ENCODE peak calls at places on chromosomes 7 and 10, in seven cellular contexts. L, B, W, M, X, R and E are unnamed samples.

GRCh38 chr10:4051408-4052151 is 266.6 kb upstream of the KLF6 start:
- DNase-seq in R (no peak), B (no peak), M (no peak), L (no peak), X (no peak), W (no peak), E (no peak)

GRCh38 chr7:29588900-29589696 is 25.5 kb downstream of the PRR15 start:
- DNase-seq in R (peak), B (no peak), X (no peak), L (no peak), M (peak), W (no peak), E (no peak)

GRCh38 chr10:128393546-128393945 is 267.3 kb upstream of the MKI67 start:
- DNase-seq in X (no peak), R (no peak), L (no peak), M (no peak), B (no peak), W (no peak), E (no peak)

GRCh38 chr7:140726304-140726703 is 29.8 kb downstream of the NDUFB2 start:
- DNase-seq in R (no peak), W (no peak), B (no peak), M (peak), L (no peak), X (no peak), E (no peak)

GRCh38 chr7:107728276-107728675 is 15.7 kb upstream of the CBLL1 start:
- DNase-seq in R (no peak), B (no peak), W (no peak), X (no peak), M (no peak), L (no peak), E (no peak)

GRCh38 chr7:136953386-136953785 is 84.9 kb downstream of the CHRM2 start:
- DNase-seq in M (peak), W (no peak), B (no peak), R (no peak), L (no peak), X (no peak), E (no peak)

GRCh38 chr7:32605032-32605431 is 109.7 kb downstream of the AVL9 start:
- DNase-seq in B (no peak), R (no peak), L (no peak), W (no peak), M (no peak), X (no peak), E (no peak)

GRCh38 chr10:43292745-43293676 is 26.1 kb upstream of the RASGEF1A start:
- DNase-seq in M (peak), B (peak), L (peak), X (peak), W (peak), R (peak), E (peak)

GRCh38 chr10:86400705-86401587 is 34.4 kb upstream of the GRID1 start:
- DNase-seq in B (peak), L (no peak), X (peak), R (peak), W (peak), M (peak), E (peak)

GRCh38 chr10:98295401-98295811 is 27.4 kb upstream of the LOXL4 start:
- DNase-seq in L (no peak), M (no peak), W (peak), R (no peak), B (no peak), X (peak), E (no peak)

GRCh38 chr10:668786-669485 is 20.5 kb downstream of the DIP2C start:
- DNase-seq in B (no peak), M (no peak), X (no peak), W (peak), L (no peak), R (no peak), E (no peak)

GRCh38 chr7:148611692-148612091 is 21.1 kb downstream of the C7orf33 start:
- DNase-seq in L (no peak), M (no peak), B (no peak), R (peak), X (no peak), W (no peak), E (no peak)

DNA sequence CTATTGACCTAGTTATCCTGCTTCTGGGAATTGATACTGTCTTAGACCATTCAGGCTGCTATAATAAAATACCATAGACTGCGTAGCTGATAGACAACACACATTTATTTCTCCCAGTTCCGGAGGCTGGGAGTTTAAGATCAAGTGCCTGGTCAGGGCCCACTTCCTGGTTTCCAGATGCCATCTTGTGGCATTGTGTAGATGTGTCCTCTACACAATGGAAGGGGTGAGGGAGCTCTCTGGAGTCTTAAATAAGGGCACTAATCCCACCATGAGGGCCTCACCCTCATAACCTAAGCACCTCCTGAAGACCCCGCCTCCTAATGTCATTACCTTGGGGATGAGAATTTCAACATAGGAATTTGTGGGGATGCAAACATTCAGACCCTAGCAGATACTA is 62.4 kb downstream of the SLC35B4 start:
- DNase-seq in R (no peak), L (no peak), B (no peak), W (no peak), X (no peak), M (no peak), E (no peak)
- TF ChIP-seq CTCF in R (no peak), L (no peak), B (no peak), W (no peak), X (no peak), M (peak), E (no peak)

DNA sequence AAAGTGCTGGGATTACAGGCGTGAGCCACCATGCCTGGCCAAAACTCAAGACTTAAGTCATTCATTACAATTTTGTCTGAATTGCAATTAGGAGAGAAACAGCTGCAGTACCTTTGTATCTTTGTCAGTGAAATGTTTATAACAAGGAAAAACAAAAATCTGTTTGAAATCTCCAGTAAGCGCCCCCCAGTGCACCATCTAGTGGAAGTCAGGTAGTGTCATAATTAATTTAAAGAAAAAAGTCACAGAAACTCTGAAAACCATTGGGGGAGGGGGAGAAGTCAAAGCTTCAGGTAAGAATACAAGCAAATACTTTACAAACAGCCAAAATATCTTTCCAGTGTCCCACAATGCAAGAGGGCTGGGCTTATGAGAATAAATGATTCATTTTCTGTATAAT is 2.8 kb downstream of the MPP7 start:
- DNase-seq in B (no peak), R (no peak), L (no peak), M (no peak), W (no peak), X (no peak), E (no peak)
- TF ChIP-seq CTCF in B (no peak), R (no peak), L (peak), M (peak), W (no peak), X (no peak), E (no peak)

GRCh38 chr7:155355745-155356144 is 58.1 kb downstream of the INSIG1 start:
- DNase-seq in L (no peak), W (no peak), B (no peak), M (no peak), R (no peak), X (no peak), E (no peak)

GRCh38 chr7:155355176-155355575 is 57.5 kb downstream of the INSIG1 start:
- DNase-seq in L (no peak), X (no peak), B (no peak), W (no peak), R (no peak), M (no peak), E (no peak)

GRCh38 chr7:155357573-155358041 is 59.9 kb downstream of the INSIG1 start:
- DNase-seq in X (no peak), R (no peak), W (no peak), L (no peak), M (peak), B (no peak), E (no peak)

GRCh38 chr7:155358066-155358947 is 60.6 kb downstream of the INSIG1 start:
- DNase-seq in B (no peak), R (no peak), X (no peak), L (no peak), M (no peak), W (no peak), E (no peak)

DNA sequence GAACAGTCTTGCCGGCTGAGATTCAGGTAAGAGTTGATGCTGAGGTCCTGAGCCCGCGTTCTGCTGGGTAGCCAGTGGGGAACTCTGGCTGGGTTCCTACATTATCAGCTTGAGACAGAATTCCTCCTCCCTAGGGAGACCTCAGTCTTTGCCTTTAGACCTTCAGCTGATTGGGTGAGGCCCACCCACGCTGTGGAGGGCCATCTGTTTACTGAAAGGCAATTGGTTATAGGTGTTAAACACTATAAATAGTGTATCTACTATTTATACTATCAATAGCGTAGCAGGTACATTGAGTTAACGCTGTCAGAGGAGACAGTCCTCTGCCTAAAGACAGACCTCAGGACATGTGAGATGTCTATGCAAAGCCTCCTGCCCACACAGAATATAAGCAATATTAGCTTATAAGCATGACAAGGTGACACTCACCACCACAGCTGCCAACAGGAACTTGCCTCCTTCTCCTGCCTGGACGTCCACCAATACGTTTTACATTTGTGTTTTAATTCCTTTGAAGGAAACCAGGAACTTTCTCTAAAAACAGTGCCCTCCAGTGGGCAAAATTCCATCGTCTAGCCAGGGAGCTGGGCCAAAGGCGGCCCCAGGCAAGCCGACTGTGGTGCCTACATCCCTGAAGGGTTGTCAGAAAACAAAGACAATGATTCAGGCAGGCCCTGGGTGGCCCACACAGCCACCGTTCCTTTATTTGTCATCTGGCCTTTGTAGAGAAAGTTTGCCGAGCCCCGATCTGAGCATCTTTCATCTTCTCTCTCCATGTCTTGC is 58.8 kb downstream of the INSIG1 start:
- DNase-seq in R (peak), M (no peak), L (no peak), X (no peak), B (no peak), W (no peak), E (no peak)
- TF ChIP-seq CTCF in R (peak), M (peak), L (no peak), X (peak), B (peak), W (no peak), E (no peak)

DNA sequence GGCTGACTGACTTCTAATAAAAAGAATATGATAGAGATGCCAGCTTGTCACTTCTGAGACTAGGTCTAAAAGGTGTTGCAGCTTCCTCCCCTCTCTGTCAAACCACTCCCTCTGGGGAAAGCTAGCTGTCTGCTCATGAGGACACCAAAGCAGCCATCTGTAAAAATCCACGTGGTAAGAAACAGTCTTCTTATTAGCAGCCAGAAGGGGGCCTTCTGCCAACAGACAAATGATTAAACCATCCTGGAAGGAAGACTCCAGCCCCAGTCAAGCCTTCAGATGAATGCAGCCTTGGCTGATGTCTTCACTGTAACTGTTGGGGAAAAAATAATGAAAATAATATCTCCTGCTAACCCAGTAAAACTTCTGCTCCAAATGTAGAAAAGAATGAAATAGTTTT is 41.9 kb upstream of the DAGLB start:
- DNase-seq in B (no peak), X (no peak), R (no peak), M (no peak), W (no peak), L (no peak), E (no peak)
- TF ChIP-seq CTCF in B (no peak), X (no peak), R (no peak), M (peak), W (no peak), L (no peak), E (no peak)

GRCh38 chr10:84933402-84933801 is 605.0 kb downstream of the CCSER2 start:
- DNase-seq in L (no peak), M (no peak), W (no peak), R (no peak), B (no peak), X (no peak), E (no peak)

GRCh38 chr10:84938117-84938905 is 609.9 kb downstream of the CCSER2 start:
- DNase-seq in X (no peak), W (no peak), L (no peak), B (no peak), R (no peak), M (no peak), E (peak)

DNA sequence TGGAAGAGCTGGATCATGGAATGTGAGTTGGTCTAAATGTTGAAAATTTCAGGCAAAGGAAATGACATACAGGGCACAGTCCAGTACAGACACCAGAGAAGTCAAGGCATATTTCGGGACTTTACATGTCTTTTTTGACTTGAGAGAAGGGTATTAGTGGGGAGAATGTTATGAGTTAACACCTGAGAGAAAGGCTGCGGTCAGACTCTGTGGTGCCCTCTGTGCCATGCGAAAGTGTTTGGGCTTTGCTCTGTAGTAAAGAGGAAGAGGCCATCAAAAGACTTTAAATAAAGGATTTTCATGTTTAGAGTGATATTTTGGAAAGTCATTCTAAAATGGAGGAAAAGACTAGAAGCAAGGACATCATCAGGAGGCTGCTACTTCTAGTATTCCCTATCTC is 607.4 kb downstream of the CCSER2 start:
- DNase-seq in W (no peak), L (no peak), B (no peak), M (no peak), R (no peak), X (no peak), E (no peak)
- TF ChIP-seq CTCF in W (no peak), L (no peak), B (no peak), M (no peak), R (no peak), X (no peak), E (no peak)

GRCh38 chr10:34526186-34526585 is 288.9 kb downstream of the PARD3 start:
- DNase-seq in B (no peak), R (no peak), M (peak), W (no peak), X (no peak), L (no peak), E (no peak)

GRCh38 chr10:34530778-34531177 is 284.3 kb downstream of the PARD3 start:
- DNase-seq in B (no peak), W (no peak), R (no peak), L (no peak), X (no peak), M (no peak), E (no peak)

GRCh38 chr10:34528320-34528719 is 286.8 kb downstream of the PARD3 start:
- DNase-seq in X (no peak), W (no peak), R (peak), M (peak), B (no peak), L (no peak), E (peak)

GRCh38 chr10:34524369-34525091 is 290.6 kb downstream of the PARD3 start:
- DNase-seq in R (no peak), M (no peak), W (no peak), L (no peak), B (no peak), X (no peak), E (no peak)

GRCh38 chr10:34526758-34527730 is 288.1 kb downstream of the PARD3 start:
- DNase-seq in L (no peak), W (no peak), M (peak), R (no peak), B (no peak), X (no peak), E (no peak)
- TF ChIP-seq CTCF in L (no peak), W (no peak), M (peak), R (no peak), B (no peak), X (no peak), E (no peak)

DNA sequence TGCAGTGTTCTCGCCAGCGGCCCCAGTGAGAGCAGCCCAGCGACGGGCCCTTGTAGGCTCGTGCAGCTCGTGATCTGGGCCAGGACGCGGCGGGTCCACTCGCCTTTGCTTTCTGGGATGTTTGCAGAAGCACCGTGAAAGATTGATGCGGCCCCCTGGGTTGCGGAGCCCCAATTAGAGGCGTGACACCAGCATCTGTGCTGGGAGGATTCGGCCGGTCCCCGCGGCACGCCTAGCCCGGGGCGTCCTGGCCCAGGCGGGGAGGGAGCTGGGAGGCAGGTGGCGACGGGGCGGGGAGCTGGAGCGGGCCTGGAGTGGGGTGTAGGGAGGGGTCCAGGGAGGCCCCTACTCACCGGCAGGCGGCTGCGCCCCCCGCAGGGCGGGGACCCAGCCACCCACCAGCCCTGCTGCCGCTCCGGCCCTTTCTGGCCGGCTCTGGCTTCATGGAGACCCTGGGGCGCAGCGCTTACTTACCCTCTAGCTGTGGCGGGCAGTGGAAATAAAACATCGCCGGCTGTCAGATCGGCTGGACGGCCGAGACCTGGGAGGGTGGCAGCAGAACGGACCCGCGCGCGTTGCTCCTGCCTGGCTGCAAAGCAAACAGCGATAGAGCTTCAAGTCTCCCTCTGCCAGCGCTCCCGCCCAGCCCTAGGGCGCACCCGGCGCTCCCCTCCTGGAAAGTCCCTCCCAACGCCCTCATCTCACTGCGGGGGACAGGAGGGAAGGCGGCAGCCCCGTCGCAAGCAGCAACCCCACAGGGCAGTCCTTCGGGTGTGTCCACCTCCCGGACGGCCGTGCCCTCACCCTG is 752 bp downstream of the DRGX start:
- DNase-seq in L (no peak), W (peak), R (peak), M (no peak), X (no peak), B (no peak), E (no peak)
- TF ChIP-seq CTCF in L (no peak), W (no peak), R (no peak), M (no peak), X (no peak), B (no peak), E (no peak)

DNA sequence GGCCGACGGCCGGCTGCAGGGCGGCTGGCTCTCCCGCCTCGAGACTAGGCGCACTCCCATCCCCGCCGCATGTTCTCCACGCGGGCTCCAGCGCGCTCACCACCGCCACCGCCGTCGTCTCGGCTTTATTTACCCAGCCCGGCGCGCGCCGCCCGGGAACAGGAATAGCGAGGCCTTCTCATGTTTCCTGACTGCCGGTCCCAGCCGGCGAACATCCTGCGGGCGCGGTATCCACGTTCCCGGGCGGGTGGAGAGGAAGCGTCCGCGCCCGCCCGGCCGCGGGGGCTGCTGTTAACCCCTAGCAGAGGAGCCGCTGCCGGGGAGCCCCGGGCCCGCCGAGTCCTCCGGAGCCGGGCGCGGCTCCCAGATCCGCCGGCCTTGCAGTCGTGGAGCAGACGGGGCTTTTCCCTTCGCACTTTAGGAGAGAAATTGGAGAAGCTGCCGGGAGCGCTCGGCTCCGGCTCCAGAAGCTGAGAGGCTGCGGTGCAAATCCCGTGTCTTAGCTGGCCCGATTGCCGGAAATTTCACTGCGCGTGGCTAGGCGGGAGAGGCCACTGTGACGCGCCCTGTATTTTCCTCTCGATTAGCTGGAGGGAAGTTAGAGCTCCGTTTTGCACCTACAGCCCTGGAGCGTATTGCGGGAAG is at the start of gene MKX:
- DNase-seq in W (peak), L (no peak), B (peak), M (peak), X (peak), R (peak), E (peak)
- TF ChIP-seq CTCF in W (no peak), L (no peak), B (no peak), M (no peak), X (no peak), R (no peak), E (no peak)